ENCODE peak calls at places on chromosomes 11 and 22, in four cellular contexts. L, Y, X and E are unnamed samples.

GRCh38 chr22:41528938-41529561 is 15.2 kb downstream of the POLR3H start:
- DNase-seq in X (no peak), L (no peak), Y (no peak), E (no peak)

GRCh38 chr22:47357086-47357485 is 594.6 kb downstream of the TBC1D22A start:
- DNase-seq in X (no peak), L (no peak), Y (peak), E (no peak)

GRCh38 chr11:134026655-134027343 is 42.1 kb upstream of the JAM3 start:
- DNase-seq in L (no peak), X (peak), Y (no peak), E (no peak)

GRCh38 chr11:111081021-111081511 is 164.5 kb upstream of the POU2AF2 start:
- DNase-seq in X (peak), L (no peak), Y (no peak), E (no peak)

GRCh38 chr22:24727218-24727851 is 47.2 kb downstream of the PIWIL3 start:
- DNase-seq in L (no peak), Y (no peak), X (no peak), E (no peak)

GRCh38 chr22:29782061-29782845 is 15.1 kb downstream of the UQCR10 start:
- DNase-seq in Y (no peak), L (no peak), X (no peak), E (no peak)

GRCh38 chr11:33773399-33774355 is 643 bp downstream of the FBXO3 start:
- DNase-seq in Y (peak), X (peak), L (peak), E (peak)

GRCh38 chr11:12249590-12250260 is 127.6 kb upstream of the PARVA start:
- DNase-seq in L (no peak), X (no peak), Y (no peak), E (no peak)

GRCh38 chr11:11071483-11071882 is 213.6 kb upstream of the ZBED5 start:
- DNase-seq in X (no peak), Y (no peak), L (no peak), E (no peak)

GRCh38 chr11:27509953-27510352 is 3.4 kb upstream of the LIN7C start:
- DNase-seq in L (no peak), X (no peak), Y (no peak), E (no peak)

GRCh38 chr11:49442669-49443068 is 234.3 kb upstream of the FOLH1 start:
- DNase-seq in L (no peak), X (no peak), Y (no peak), E (no peak)

GRCh38 chr11:22928207-22928917 is 68.1 kb upstream of the CCDC179 start:
- DNase-seq in L (no peak), Y (no peak), X (no peak), E (no peak)

GRCh38 chr11:120057595-120058581 is 80.0 kb downstream of the TRIM29 start:
- DNase-seq in L (no peak), Y (no peak), X (no peak), E (peak)

GRCh38 chr11:11211186-11211585 is 141.9 kb downstream of the CSNK2A3 start:
- DNase-seq in X (no peak), L (no peak), Y (no peak), E (no peak)

GRCh38 chr11:62233730-62234129 is 8.3 kb upstream of the SCGB1D2 start:
- DNase-seq in L (no peak), X (no peak), Y (no peak), E (no peak)
- TF ChIP-seq CTCF in L (no peak), X (no peak), Y (no peak), E (peak)

GRCh38 chr11:54558919-54559318 is 44.9 kb downstream of the OR4C46 start:
- DNase-seq in Y (no peak), X (no peak), L (no peak), E (no peak)
- TF ChIP-seq CTCF in Y (no peak), X (no peak), L (no peak), E (no peak)

GRCh38 chr11:114395776-114396175 is 4.5 kb downstream of the C11orf71 start:
- DNase-seq in X (no peak), L (no peak), Y (no peak), E (no peak)
- TF ChIP-seq CTCF in X (peak), L (no peak), Y (no peak), E (no peak)

GRCh38 chr11:102914238-102915043 is 39.7 kb upstream of the MMP12 start:
- DNase-seq in X (peak), Y (no peak), L (no peak), E (no peak)
- TF ChIP-seq CTCF in X (peak), Y (no peak), L (no peak), E (peak)

GRCh38 chr11:74720596-74721478 is 10.4 kb downstream of the CHRDL2 start:
- DNase-seq in X (no peak), Y (peak), L (no peak), E (no peak)
- TF ChIP-seq CTCF in X (no peak), Y (no peak), L (no peak), E (no peak)

GRCh38 chr11:89516496-89516895 is 25.3 kb upstream of the NOX4 start:
- DNase-seq in X (no peak), Y (no peak), L (no peak), E (no peak)

GRCh38 chr11:89521294-89521693 is 30.1 kb upstream of the NOX4 start:
- DNase-seq in Y (no peak), X (no peak), L (no peak), E (no peak)

DNA sequence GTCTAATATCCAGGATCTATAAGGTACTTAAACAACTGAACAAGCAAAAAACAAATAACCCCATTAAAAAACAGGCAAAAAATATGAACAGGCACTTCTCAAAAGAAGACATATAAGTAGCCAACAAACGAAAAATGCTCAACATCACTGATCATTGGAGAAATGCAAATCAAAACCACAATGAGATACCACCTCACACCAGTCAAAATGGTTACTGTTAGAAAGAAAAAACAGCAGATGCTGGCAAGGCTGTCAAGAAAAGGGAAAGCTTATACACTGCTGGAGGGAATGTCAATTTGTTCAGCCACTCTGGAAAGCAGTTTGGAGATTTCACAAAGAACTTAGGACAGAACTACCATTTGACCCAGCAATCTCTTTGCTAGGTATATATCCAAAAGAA is 30.6 kb upstream of the NOX4 start:
- DNase-seq in L (no peak), X (no peak), Y (no peak), E (no peak)
- TF ChIP-seq CTCF in L (no peak), X (no peak), Y (no peak), E (no peak)

GRCh38 chr11:117597083-117597482 is 199.9 kb downstream of the DSCAML1 start:
- DNase-seq in Y (no peak), L (peak), X (peak), E (peak)

GRCh38 chr11:117600261-117600783 is 196.7 kb downstream of the DSCAML1 start:
- DNase-seq in X (no peak), Y (no peak), L (no peak), E (no peak)

GRCh38 chr11:117593065-117593464 is 204.0 kb downstream of the DSCAML1 start:
- DNase-seq in X (no peak), L (no peak), Y (no peak), E (no peak)

GRCh38 chr11:117591316-117592039 is 205.5 kb downstream of the DSCAML1 start:
- DNase-seq in L (no peak), X (no peak), Y (no peak), E (no peak)

GRCh38 chr11:117595440-117595839 is 201.6 kb downstream of the DSCAML1 start:
- DNase-seq in X (no peak), Y (no peak), L (no peak), E (no peak)
- TF ChIP-seq CTCF in X (no peak), Y (no peak), L (no peak), E (no peak)